ENCODE peak calls at places on chromosomes 3 and 15, in nine cellular contexts. Y is frontal cortex, E is ACHN, T is nephron progenitor cell, A is activated T-cell treated with anti-CD3 and anti-CD28 coated beads for 1 hour, Q is NCI-H2029, S is fibroblast of the conjunctiva, L is adrenal gland, H is foreskin fibroblast. P is an unnamed sample.

GRCh38 chr15:95864467-95864886 is 466.0 kb upstream of the NR2F2 start:
- DNase-seq in Y (no peak), E (no peak), T (no peak), A (no peak), Q (peak; percentile 65), S (no peak), L (no peak), H (no peak), P (no peak)

GRCh38 chr3:175748087-175748732 is 889.1 kb downstream of the NAALADL2 start:
- DNase-seq in Y (no peak), E (no peak), T (no peak), A (no peak), Q (no peak), S (no peak), L (no peak), H (peak; percentile 36), P (no peak)

GRCh38 chr3:156409694-156410093 is 145.2 kb downstream of the SSR3 start:
- DNase-seq in Y (no peak), E (no peak), T (no peak), A (no peak), Q (no peak), S (no peak), L (no peak), H (peak; percentile 79), P (no peak)

GRCh38 chr15:68631621-68632051 is 52.8 kb downstream of the CORO2B start:
- DNase-seq in Y (no peak), E (no peak), T (no peak), A (no peak), Q (peak; percentile 68), S (no peak), L (no peak), H (no peak), P (no peak)

GRCh38 chr3:93973160-93974126 is at the start of gene PROS1:
- DNase-seq in Y (peak; percentile 57), E (peak; percentile 77), T (peak; percentile 75), A (peak; percentile 10), Q (peak; percentile 27), S (peak; percentile 56), L (peak; percentile 85), H (peak; percentile 93), P (peak; percentile 82)

GRCh38 chr3:57224856-57225255 is 2.7 kb upstream of the APPL1 start:
- DNase-seq in Y (no peak), E (no peak), T (no peak), A (no peak), Q (no peak), S (no peak), L (no peak), H (peak; percentile 18), P (no peak)

GRCh38 chr15:66997212-66997611 is 68.2 kb upstream of the SMAD3 start:
- DNase-seq in Y (no peak), E (no peak), T (no peak), A (no peak), Q (no peak), S (peak; percentile 23), L (no peak), H (peak; percentile 88), P (no peak)

GRCh38 chr15:36256258-36256825 is 323.1 kb upstream of the CDIN1 start:
- DNase-seq in Y (no peak), E (no peak), T (no peak), A (no peak), Q (no peak), S (no peak), L (no peak), H (no peak), P (no peak)

GRCh38 chr3:127423856-127424765 is 136.3 kb upstream of the PRR20G start:
- DNase-seq in Y (no peak), E (no peak), T (no peak), A (no peak), Q (no peak), S (no peak), L (peak; percentile 5), H (no peak), P (no peak)

GRCh38 chr15:43511012-43511885 is 6.2 kb upstream of the MAP1A start:
- DNase-seq in Y (peak; percentile 8), E (peak; percentile 46), T (peak; percentile 25), A (no peak), Q (no peak), S (no peak), L (no peak), H (peak; percentile 66), P (peak; percentile 46)

GRCh38 chr3:99638244-99638948 is at the start of gene COL8A1:
- DNase-seq in Y (no peak), E (peak; percentile 83), T (peak; percentile 69), A (no peak), Q (no peak), S (peak; percentile 55), L (peak; percentile 43), H (peak; percentile 89), P (peak; percentile 28)

GRCh38 chr3:115804722-115805121 is 181.4 kb downstream of the GAP43 start:
- DNase-seq in Y (no peak), E (no peak), T (no peak), A (no peak), Q (no peak), S (peak; percentile 62), L (no peak), H (peak; percentile 86), P (no peak)

GRCh38 chr3:142009029-142009428 is 132.6 kb downstream of the ATP1B3 start:
- DNase-seq in Y (no peak), E (no peak), T (no peak), A (no peak), Q (no peak), S (no peak), L (no peak), H (no peak), P (no peak)

GRCh38 chr3:49165771-49166751 is at the start of gene CCDC71:
- DNase-seq in Y (peak; percentile 92), E (peak; percentile 67), T (peak; percentile 73), A (peak; percentile 64), Q (peak; percentile 47), S (peak; percentile 33), L (peak; percentile 80), H (peak; percentile 90), P (peak; percentile 66)

GRCh38 chr3:42072930-42073329 is 18.2 kb upstream of the TRAK1 start:
- DNase-seq in Y (no peak), E (no peak), T (no peak), A (no peak), Q (no peak), S (no peak), L (no peak), H (no peak), P (no peak)

GRCh38 chr3:34646911-34647465 is 848.6 kb downstream of the PDCD6IP start:
- DNase-seq in Y (no peak), E (no peak), T (no peak), A (no peak), Q (no peak), S (no peak), L (no peak), H (no peak), P (no peak)

GRCh38 chr3:109224333-109224732 is 87.8 kb downstream of the C3orf85 start:
- DNase-seq in Y (no peak), E (peak; percentile 28), T (no peak), A (no peak), Q (peak; percentile 37), S (no peak), L (no peak), H (no peak), P (peak; percentile 7)

GRCh38 chr3:151895881-151896661 is 22.6 kb downstream of the SUCNR1 start:
- DNase-seq in Y (no peak), E (no peak), T (no peak), A (no peak), Q (no peak), S (no peak), L (no peak), H (no peak), P (no peak)

GRCh38 chr3:63349583-63350177 is 71.6 kb downstream of the SYNPR start:
- DNase-seq in Y (no peak), E (peak; percentile 63), T (peak; percentile 55), A (no peak), Q (peak; percentile 32), S (peak; percentile 60), L (peak; percentile 73), H (peak; percentile 87), P (peak; percentile 58)

GRCh38 chr15:59838900-59839299 is 149.8 kb upstream of the BNIP2 start:
- DNase-seq in Y (no peak), E (no peak), T (no peak), A (no peak), Q (no peak), S (no peak), L (no peak), H (no peak), P (no peak)

GRCh38 chr3:122560680-122561079 is 3.4 kb downstream of the PARP9 start:
- DNase-seq in Y (no peak), E (peak; percentile 62), T (peak; percentile 23), A (peak; percentile 31), Q (peak; percentile 67), S (peak; percentile 33), L (peak; percentile 56), H (peak; percentile 75), P (peak; percentile 40)

GRCh38 chr3:78274475-78275065 is 1234.7 kb downstream of the ROBO2 start:
- DNase-seq in Y (no peak), E (no peak), T (no peak), A (no peak), Q (no peak), S (no peak), L (no peak), H (no peak), P (no peak)

GRCh38 chr3:41863024-41863423 is 98.9 kb downstream of the ULK4 start:
- DNase-seq in Y (no peak), E (no peak), T (no peak), A (no peak), Q (no peak), S (no peak), L (no peak), H (no peak), P (no peak)

GRCh38 chr3:15382405-15382923 is 44.9 kb downstream of the METTL6 start:
- DNase-seq in Y (no peak), E (no peak), T (no peak), A (no peak), Q (no peak), S (no peak), L (no peak), H (no peak), P (no peak)

GRCh38 chr3:42699511-42699971 is 3.1 kb downstream of the HHATL start:
- DNase-seq in Y (no peak), E (no peak), T (no peak), A (no peak), Q (no peak), S (no peak), L (peak; percentile 6), H (no peak), P (no peak)

GRCh38 chr15:48935236-48935635 is 28.5 kb downstream of the SHC4 start:
- DNase-seq in Y (no peak), E (no peak), T (no peak), A (no peak), Q (no peak), S (no peak), L (no peak), H (no peak), P (no peak)

GRCh38 chr3:180749322-180749721 is 70.0 kb upstream of the CCDC39 start:
- DNase-seq in Y (no peak), E (no peak), T (no peak), A (no peak), Q (no peak), S (no peak), L (no peak), H (no peak), P (no peak)

GRCh38 chr3:171374260-171374659 is 85.9 kb downstream of the TNIK start:
- DNase-seq in Y (no peak), E (no peak), T (no peak), A (no peak), Q (no peak), S (no peak), L (no peak), H (no peak), P (no peak)

GRCh38 chr3:37291275-37291700 is 116.9 kb upstream of the LRRFIP2 start:
- DNase-seq in Y (no peak), E (peak; percentile 12), T (no peak), A (no peak), Q (no peak), S (no peak), L (no peak), H (peak; percentile 83), P (no peak)

GRCh38 chr3:158731525-158731924 is 732 bp downstream of the RARRES1 start:
- DNase-seq in Y (no peak), E (no peak), T (no peak), A (no peak), Q (no peak), S (no peak), L (no peak), H (no peak), P (no peak)

GRCh38 chr3:171399842-171400241 is 60.4 kb downstream of the TNIK start:
- DNase-seq in Y (no peak), E (no peak), T (no peak), A (no peak), Q (no peak), S (no peak), L (no peak), H (no peak), P (no peak)